ENCODE peak calls at places on chromosome 12, in five cellular contexts. I is ovary, H is kidney, X is right atrium auricular region, K is MM.1S. S is an unnamed sample.

GRCh38 chr12:12210416-12210815 is 56.4 kb downstream of the LRP6 start:
- DNase-seq in I (no peak), H (no peak), X (no peak), K (no peak), S (no peak)

GRCh38 chr12:69415471-69416275 is 54.5 kb upstream of the FRS2 start:
- DNase-seq in I (peak; percentile 47), H (no peak), X (peak; percentile 68), K (peak; percentile 52), S (peak; percentile 34)

GRCh38 chr12:94644141-94644575 is 6.2 kb downstream of the TMCC3 start:
- DNase-seq in I (no peak), H (no peak), X (no peak), K (no peak), S (peak; percentile 31)

GRCh38 chr12:124542021-124542941 is 25.1 kb downstream of the NCOR2 start:
- DNase-seq in I (no peak), H (peak; percentile 72), X (no peak), K (no peak), S (no peak)

GRCh38 chr12:128968668-128969067 is 115.4 kb downstream of the GLT1D1 start:
- DNase-seq in I (no peak), H (no peak), X (no peak), K (no peak), S (no peak)

GRCh38 chr12:48029811-48030650 is 25.8 kb upstream of the COL2A1 start:
- DNase-seq in I (no peak), H (no peak), X (no peak), K (no peak), S (no peak)

GRCh38 chr12:114685320-114685781 is 1.4 kb upstream of the TBX3 start:
- DNase-seq in I (no peak), H (peak; percentile 74), X (no peak), K (no peak), S (no peak)

GRCh38 chr12:7061138-7061537 is 620 bp downstream of the C1S start:
- DNase-seq in I (peak; percentile 50), H (no peak), X (no peak), K (no peak), S (no peak)

GRCh38 chr12:52710744-52711143 is 7.4 kb upstream of the KRT77 start:
- DNase-seq in I (no peak), H (no peak), X (no peak), K (no peak), S (no peak)

GRCh38 chr12:116346751-116347150 is 69.3 kb upstream of the MED13L start:
- DNase-seq in I (peak; percentile 46), H (no peak), X (no peak), K (no peak), S (no peak)

GRCh38 chr12:78293039-78293686 is 462.5 kb downstream of the NAV3 start:
- DNase-seq in I (no peak), H (no peak), X (no peak), K (no peak), S (no peak)

GRCh38 chr12:89369166-89369565 is 16.9 kb upstream of the DUSP6 start:
- DNase-seq in I (no peak), H (no peak), X (no peak), K (no peak), S (no peak)

GRCh38 chr12:6927999-6928702 is 392 bp downstream of the ATN1 start:
- DNase-seq in I (peak; percentile 72), H (peak; percentile 80), X (no peak), K (no peak), S (no peak)

GRCh38 chr12:53097564-53098353 is at the start of gene IGFBP6:
- DNase-seq in I (peak; percentile 77), H (peak; percentile 92), X (no peak), K (peak; percentile 69), S (peak; percentile 71)

GRCh38 chr12:121793501-121793835 is at the start of gene RHOF:
- DNase-seq in I (peak; percentile 68), H (peak; percentile 85), X (no peak), K (peak; percentile 26), S (no peak)

GRCh38 chr12:27772328-27773049 is 7.5 kb upstream of the KLHL42 start:
- DNase-seq in I (no peak), H (no peak), X (no peak), K (no peak), S (no peak)

GRCh38 chr12:102232446-102232845 is 34.8 kb upstream of the PMCH start:
- DNase-seq in I (no peak), H (no peak), X (no peak), K (no peak), S (no peak)

GRCh38 chr12:132279184-132279889 is 50.1 kb downstream of the GALNT9 start:
- DNase-seq in I (no peak), H (peak; percentile 91), X (no peak), K (no peak), S (peak; percentile 11)

GRCh38 chr12:80766897-80767296 is 50.2 kb downstream of the MYF5 start:
- DNase-seq in I (no peak), H (no peak), X (no peak), K (no peak), S (no peak)

GRCh38 chr12:57008113-57008687 is 1.9 kb upstream of the ZBTB39 start:
- DNase-seq in I (no peak), H (no peak), X (no peak), K (peak; percentile 65), S (no peak)

GRCh38 chr12:80101126-80101525 is 1.8 kb downstream of the OTOGL start:
- DNase-seq in I (no peak), H (no peak), X (no peak), K (no peak), S (no peak)

GRCh38 chr12:124700810-124701594 is 133.6 kb upstream of the NCOR2 start:
- DNase-seq in I (peak; percentile 64), H (peak; percentile 75), X (no peak), K (no peak), S (peak; percentile 52)

GRCh38 chr12:57895337-57896138 is 45.8 kb upstream of the ATP23 start:
- DNase-seq in I (no peak), H (no peak), X (no peak), K (no peak), S (no peak)

GRCh38 chr12:119956047-119956446 is 33.0 kb upstream of the BICDL1 start:
- DNase-seq in I (no peak), H (no peak), X (no peak), K (no peak), S (no peak)

GRCh38 chr12:53989227-53990113 is 4.5 kb downstream of the HOXC10 start:
- DNase-seq in I (peak; percentile 40), H (peak; percentile 82), X (no peak), K (peak; percentile 80), S (no peak)

GRCh38 chr12:124675881-124676688 is 108.7 kb upstream of the NCOR2 start:
- DNase-seq in I (no peak), H (peak; percentile 94), X (no peak), K (no peak), S (peak; percentile 80)

GRCh38 chr12:31008241-31008711 is 65.4 kb upstream of the DDX11 start:
- DNase-seq in I (no peak), H (no peak), X (no peak), K (no peak), S (no peak)

GRCh38 chr12:29796823-29797263 is 13.1 kb upstream of the TMTC1 start:
- DNase-seq in I (no peak), H (no peak), X (no peak), K (no peak), S (no peak)

GRCh38 chr12:54624316-54625279 is 10.1 kb downstream of the LACRT start:
- DNase-seq in I (no peak), H (no peak), X (no peak), K (no peak), S (no peak)

GRCh38 chr12:108525681-108526080 is 10.6 kb downstream of the FICD start:
- DNase-seq in I (no peak), H (no peak), X (no peak), K (no peak), S (no peak)
- H3K36me3 ChIP-seq in I (peaks cover 2% of the 10 kb centered on the region), H (peaks cover 63% of the 10 kb centered on the region), X (peaks cover 98% of the 10 kb centered on the region), K (peaks cover 48% of the 10 kb centered on the region), S (peaks cover 17% of the 10 kb centered on the region)

DNA sequence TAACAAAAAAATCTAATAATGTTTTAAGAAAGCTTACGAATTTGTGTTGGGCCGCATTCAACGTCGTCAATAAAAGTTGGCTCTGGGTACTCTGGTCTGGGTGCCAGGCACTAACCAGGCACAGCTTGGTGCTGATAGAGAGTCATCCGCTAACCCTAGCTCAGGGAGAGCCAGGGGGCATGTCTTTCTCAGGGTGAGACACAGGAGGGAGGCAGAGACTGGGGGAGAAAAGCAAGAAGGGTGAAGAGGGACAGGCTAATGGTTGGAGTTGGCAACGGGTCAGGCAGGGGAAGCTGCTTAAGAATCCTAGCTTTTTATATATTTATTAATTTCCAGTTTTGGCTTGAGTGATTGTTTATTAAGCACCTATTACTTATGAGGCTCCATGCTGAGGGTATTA is 105.0 kb downstream of the CMKLR1 start:
- DNase-seq in I (no peak), H (no peak), X (no peak), K (no peak), S (peak; percentile 58)
- TF ChIP-seq CTCF in I (no peak), H (peak; percentile 20), X (no peak), K (no peak), S (peak; percentile 9)

GRCh38 chr12:77049767-77050353 is 15.5 kb downstream of the E2F7 start:
- DNase-seq in I (no peak), H (no peak), X (no peak), K (peak; percentile 77), S (no peak)

GRCh38 chr12:77054856-77055255 is 10.5 kb downstream of the E2F7 start:
- DNase-seq in I (no peak), H (no peak), X (no peak), K (no peak), S (no peak)

GRCh38 chr12:77058740-77059139 is 6.6 kb downstream of the E2F7 start:
- DNase-seq in I (no peak), H (no peak), X (no peak), K (no peak), S (no peak)

GRCh38 chr12:77047341-77048202 is 17.8 kb downstream of the E2F7 start:
- DNase-seq in I (no peak), H (no peak), X (no peak), K (no peak), S (no peak)

GRCh38 chr12:77053259-77053658 is 12.1 kb downstream of the E2F7 start:
- DNase-seq in I (no peak), H (no peak), X (no peak), K (no peak), S (no peak)
- H3K36me3 ChIP-seq in I (no peaks in the 10 kb centered on the region), H (no peaks in the 10 kb centered on the region), X (no peaks in the 10 kb centered on the region), K (peaks cover 26% of the 10 kb centered on the region), S (no peaks in the 10 kb centered on the region)

GRCh38 chr12:49707127-49707811 is at the start of gene FMNL3:
- DNase-seq in I (peak; percentile 100), H (peak; percentile 99), X (peak; percentile 97), K (peak; percentile 96), S (peak; percentile 98)

GRCh38 chr12:49708851-49709250 is 1.6 kb upstream of the FMNL3 start:
- DNase-seq in I (no peak), H (no peak), X (no peak), K (no peak), S (no peak)

GRCh38 chr12:49705479-49706267 is 1.5 kb downstream of the FMNL3 start:
- DNase-seq in I (peak; percentile 47), H (no peak), X (peak; percentile 76), K (no peak), S (peak; percentile 61)

GRCh38 chr12:49706351-49707126 is 666 bp downstream of the FMNL3 start:
- DNase-seq in I (peak; percentile 70), H (peak; percentile 86), X (peak; percentile 59), K (no peak), S (peak; percentile 60)

GRCh38 chr12:49707812-49708147 is 575 bp upstream of the FMNL3 start:
- DNase-seq in I (no peak), H (no peak), X (no peak), K (no peak), S (no peak)
- TF ChIP-seq CTCF in I (peak; percentile 0), H (no peak), X (peak; percentile 11), K (no peak), S (no peak)

GRCh38 chr12:2934371-2934770 is 24.8 kb upstream of the TEAD4 start:
- DNase-seq in I (no peak), H (no peak), X (no peak), K (no peak), S (no peak)
- H3K36me3 ChIP-seq in I (no peaks in the 10 kb centered on the region), H (peaks cover 17% of the 10 kb centered on the region), X (peaks cover 82% of the 10 kb centered on the region), K (no peaks in the 10 kb centered on the region), S (peaks cover 85% of the 10 kb centered on the region)